ENCODE peak calls at places on chromosome 17, in ten cellular contexts. N is endothelial cell of umbilical vein, Y is GM12891, U is HepG2, E is stomach, A is GM12878, G is transverse colon, R is prostate gland, C is sigmoid colon, F is breast epithelium. K is an unnamed sample.

GRCh38 chr17:14006249-14006942 is 62.9 kb upstream of the COX10 start:
- DNase-seq in N (no peak), Y (no peak), U (no peak), E (no peak), A (no peak), G (no peak), R (no peak), C (no peak), F (no peak), K (no peak)

GRCh38 chr17:36515837-36516236 is 18.8 kb downstream of the MYO19 start:
- DNase-seq in N (no peak), Y (no peak), U (no peak), E (no peak), A (no peak), G (no peak), R (no peak), C (no peak), F (no peak), K (no peak)

GRCh38 chr17:31825961-31826691 is 32.9 kb downstream of the COPRS start:
- DNase-seq in N (no peak), Y (no peak), U (no peak), E (no peak), A (no peak), G (no peak), R (no peak), C (no peak), F (peak; percentile 42), K (no peak)

GRCh38 chr17:36144014-36144413 is 32.4 kb downstream of the TBC1D3B start:
- DNase-seq in N (no peak), Y (no peak), U (no peak), E (no peak), A (no peak), G (no peak), R (no peak), C (no peak), F (no peak), K (no peak)

GRCh38 chr17:7839890-7840260 is 5.9 kb downstream of the KDM6B start:
- DNase-seq in N (no peak), Y (no peak), U (peak; percentile 28), E (no peak), A (no peak), G (no peak), R (no peak), C (peak; percentile 63), F (no peak), K (no peak)

GRCh38 chr17:57344261-57344660 is 87.9 kb downstream of the MSI2 start:
- DNase-seq in N (no peak), Y (no peak), U (no peak), E (no peak), A (no peak), G (no peak), R (no peak), C (no peak), F (no peak), K (no peak)

GRCh38 chr17:59439261-59439660 is 107.8 kb downstream of the YPEL2 start:
- DNase-seq in N (peak; percentile 23), Y (no peak), U (no peak), E (no peak), A (no peak), G (no peak), R (no peak), C (no peak), F (no peak), K (no peak)

GRCh38 chr17:37570527-37571093 is 38.6 kb downstream of the SYNRG start:
- DNase-seq in N (peak; percentile 66), Y (peak; percentile 7), U (peak; percentile 60), E (peak; percentile 48), A (no peak), G (peak; percentile 57), R (peak; percentile 53), C (no peak), F (peak; percentile 45), K (peak; percentile 3)

DNA sequence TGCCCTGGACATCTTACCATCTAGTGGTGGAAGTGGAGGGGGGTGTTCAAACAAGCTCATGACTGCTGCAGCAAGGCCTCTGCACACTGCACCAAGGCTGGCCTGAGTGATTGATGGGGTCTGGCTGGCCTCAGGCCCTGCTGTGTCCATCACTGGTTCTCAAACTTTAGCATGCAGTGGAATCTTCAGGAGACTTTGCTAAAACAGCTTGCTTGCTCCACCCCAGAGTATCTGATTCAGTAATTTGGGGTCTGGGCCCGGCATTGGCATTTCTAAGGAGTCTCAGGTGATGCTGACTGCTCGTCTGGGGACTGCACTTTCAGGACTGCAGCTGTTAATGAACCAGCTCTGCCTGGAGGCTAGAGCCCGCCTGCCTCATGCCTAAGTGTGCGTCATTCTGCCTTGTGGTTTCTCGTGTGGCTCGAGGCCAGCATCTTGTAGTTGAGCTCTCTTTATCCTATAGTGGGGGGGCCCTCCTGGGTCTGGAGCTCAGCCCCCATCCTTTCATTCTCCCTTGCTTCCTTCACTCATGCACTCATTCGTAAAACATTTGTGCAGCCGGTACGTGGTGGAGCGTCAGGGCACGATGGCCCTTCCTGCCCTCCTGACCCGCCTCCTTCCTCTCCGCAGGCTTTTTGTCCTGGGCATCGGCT is 4.1 kb downstream of the MGAT5B start:
- DNase-seq in N (peak; percentile 72), Y (no peak), U (no peak), E (no peak), A (no peak), G (peak; percentile 13), R (no peak), C (no peak), F (peak; percentile 70), K (no peak)
- TF ChIP-seq POLR2AphosphoS5 in N (peak; percentile 49), Y (no peak), U (no peak), E (no peak), A (no peak), G (no peak), R (no peak), C (no peak), F (no peak), K (no peak)

DNA sequence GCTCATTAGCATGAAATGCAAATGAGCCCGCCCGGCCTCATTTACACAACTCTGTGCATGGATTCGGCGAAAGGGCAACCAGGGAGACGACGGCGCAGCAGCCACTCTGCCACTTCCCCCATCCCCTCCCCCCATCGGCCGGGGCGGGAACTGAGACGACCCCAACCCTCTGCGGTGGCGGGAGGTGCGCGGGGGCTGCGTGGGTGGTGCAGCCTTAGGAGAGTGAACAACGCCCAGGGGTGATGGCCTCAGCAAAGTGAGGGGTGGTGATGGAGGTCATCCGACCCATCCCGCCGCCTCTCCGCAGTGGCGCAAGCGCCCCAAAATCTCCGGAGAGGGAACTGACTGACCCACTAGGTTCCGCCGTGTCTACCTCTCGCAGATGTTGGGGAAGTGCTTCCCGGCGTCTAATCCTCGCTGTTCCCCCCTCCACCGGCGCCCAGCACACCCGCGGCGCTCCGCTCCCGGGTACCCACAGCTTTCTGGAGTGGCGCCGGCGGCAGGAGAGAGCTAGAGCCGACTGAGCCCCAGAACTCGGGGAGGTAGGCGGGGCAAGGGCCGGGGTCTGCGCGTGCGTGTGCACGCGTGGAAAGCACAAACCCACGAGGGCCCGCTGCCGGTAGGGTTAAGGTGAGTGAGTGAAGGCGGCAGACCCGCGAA is 1.4 kb upstream of the CACNA1G start:
- DNase-seq in N (no peak), Y (no peak), U (no peak), E (no peak), A (no peak), G (no peak), R (no peak), C (no peak), F (no peak), K (no peak)
- TF ChIP-seq POLR2A in N (no peak), Y (no peak), U (no peak), E (no peak), A (no peak), G (no peak), R (no peak), C (no peak), F (no peak), K (no peak)

GRCh38 chr17:74272731-74273201 is 1.3 kb upstream of the DNAI2 start:
- DNase-seq in N (no peak), Y (no peak), U (no peak), E (no peak), A (no peak), G (no peak), R (no peak), C (no peak), F (no peak), K (no peak)

GRCh38 chr17:74271281-74271680 is 2.8 kb upstream of the DNAI2 start:
- DNase-seq in N (no peak), Y (no peak), U (no peak), E (no peak), A (no peak), G (no peak), R (no peak), C (no peak), F (no peak), K (no peak)

GRCh38 chr17:74270333-74270732 is 3.7 kb upstream of the DNAI2 start:
- DNase-seq in N (no peak), Y (no peak), U (no peak), E (no peak), A (no peak), G (no peak), R (no peak), C (no peak), F (no peak), K (no peak)

GRCh38 chr17:74274060-74274702 is at the start of gene DNAI2:
- DNase-seq in N (no peak), Y (no peak), U (no peak), E (no peak), A (no peak), G (peak; percentile 35), R (no peak), C (no peak), F (no peak), K (no peak)

DNA sequence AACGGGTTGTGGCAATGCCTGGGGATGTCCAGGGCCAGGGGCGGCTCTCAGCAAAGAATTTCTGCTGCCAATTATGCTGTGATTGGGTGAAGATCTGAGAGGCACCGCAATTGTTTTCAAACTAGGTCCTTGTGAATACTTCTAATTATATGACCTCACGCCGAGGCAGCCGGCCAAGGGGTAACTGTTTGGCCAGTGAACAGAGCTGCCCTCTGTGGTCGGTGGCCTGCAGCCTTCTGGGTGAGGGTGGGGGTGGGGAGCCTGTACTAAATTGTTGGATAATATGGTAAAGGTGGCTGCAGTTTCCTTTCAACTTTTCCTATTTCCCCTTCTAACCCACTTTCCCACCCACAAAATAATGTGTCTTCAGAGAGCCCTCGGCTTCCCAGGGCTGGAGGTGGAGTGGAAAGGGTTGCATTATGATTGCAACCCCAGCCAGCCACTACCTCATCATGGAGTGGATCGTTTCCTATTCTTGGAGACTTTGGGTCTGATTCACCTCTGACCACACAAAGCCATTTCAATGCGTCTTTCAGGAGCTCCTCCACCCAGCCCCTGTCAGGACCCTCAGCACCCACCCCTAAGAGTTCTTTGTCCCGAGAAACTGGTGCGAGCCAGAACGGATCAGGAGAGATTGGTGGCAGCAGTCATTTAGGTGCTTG is 2.0 kb upstream of the DNAI2 start:
- DNase-seq in N (no peak), Y (no peak), U (no peak), E (no peak), A (no peak), G (no peak), R (no peak), C (peak; percentile 75), F (no peak), K (no peak)
- TF ChIP-seq POLR2AphosphoS5 in N (no peak), Y (no peak), U (no peak), E (no peak), A (no peak), G (no peak), R (no peak), C (no peak), F (no peak), K (no peak)

DNA sequence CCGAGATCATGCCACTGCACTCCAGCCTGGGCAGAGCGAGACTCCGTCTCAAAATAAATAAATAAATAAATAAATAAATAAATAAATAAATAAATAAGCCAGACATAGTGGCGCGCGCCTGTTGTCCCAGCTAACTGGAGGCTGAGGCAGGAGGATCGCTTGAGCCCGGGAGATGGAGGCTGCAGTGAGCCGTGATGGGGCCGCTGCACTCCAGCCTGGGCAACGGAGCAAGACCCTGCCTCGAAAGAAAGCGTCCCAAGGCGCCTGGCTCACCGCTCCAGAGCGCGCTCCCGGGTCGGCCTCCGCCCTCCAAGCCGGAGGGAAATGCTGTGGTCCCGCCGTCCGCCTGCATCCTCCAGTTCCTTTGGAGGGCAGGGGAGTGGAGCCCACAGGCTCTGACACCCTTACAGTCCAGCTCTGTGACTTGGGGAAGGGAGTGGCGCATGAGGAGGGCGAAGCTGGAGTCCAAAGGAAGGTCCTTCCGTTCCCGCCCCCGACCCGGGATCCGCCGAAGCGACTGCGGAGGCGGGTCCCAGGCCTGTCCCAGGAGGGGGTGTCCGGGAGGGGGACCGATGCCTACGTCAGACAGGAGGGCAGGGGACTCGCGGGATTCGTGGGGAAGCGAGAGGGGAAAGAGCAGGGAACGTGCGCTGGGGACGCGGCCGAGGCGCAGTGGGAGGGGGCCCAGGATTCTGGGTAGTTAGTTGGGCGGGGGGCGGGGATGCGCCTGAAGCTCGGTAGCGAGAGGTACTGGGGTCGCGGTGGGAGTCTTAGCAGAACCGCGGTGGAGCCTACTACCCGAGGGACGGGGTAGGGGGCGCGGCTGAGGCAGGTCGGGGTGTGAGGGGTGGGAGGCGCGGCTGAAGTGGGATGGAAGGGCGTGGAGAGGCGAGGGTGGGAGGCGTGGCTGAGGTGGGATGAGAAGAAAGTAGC is 8.4 kb upstream of the TRPV2 start:
- DNase-seq in N (no peak), Y (peak; percentile 50), U (no peak), E (no peak), A (peak; percentile 43), G (peak; percentile 49), R (no peak), C (no peak), F (peak; percentile 36), K (no peak)
- TF ChIP-seq POLR2A in N (no peak), Y (no peak), U (no peak), E (no peak), A (peak; percentile 61), G (no peak), R (no peak), C (no peak), F (no peak), K (peak; percentile 39)